ENCODE peak calls at places on chromosomes 1 and 21, in five cellular contexts. W is stomach; S is stimulated activated CD4-positive, alpha-beta T cell treated with anti-CD3 and anti-CD28 coated beads, TNF-alpha, amount 100 ng/mL, for 4 hours; T is endothelial cell; N is stimulated activated CD8-positive, alpha-beta memory T cell treated with anti-CD3 and anti-CD28 coated beads, Interleukin-15, amount 100 ng/mL, for 1 hour. E is an unnamed sample.

GRCh38 chr1:39250460-39251240 is 46.2 kb downstream of the MACF1 start:
- DNase-seq in N (no peak), W (no peak), T (no peak), S (no peak), E (no peak)

GRCh38 chr1:54407201-54407956 is 1.2 kb upstream of the SSBP3 start:
- DNase-seq in T (peak), W (peak), S (no peak), N (peak), E (no peak)

GRCh38 chr1:200081151-200081981 is 53.9 kb downstream of the NR5A2 start:
- DNase-seq in T (no peak), S (no peak), W (no peak), N (no peak), E (no peak)

GRCh38 chr1:210568631-210569030 is 239.9 kb downstream of the HHAT start:
- DNase-seq in T (no peak), N (no peak), W (no peak), S (no peak), E (no peak)

GRCh38 chr1:52727114-52727586 is 897 bp downstream of the ZYG11B start:
- DNase-seq in T (peak), S (no peak), N (no peak), W (no peak), E (no peak)

GRCh38 chr1:221457706-221458429 is 284.0 kb downstream of the DUSP10 start:
- DNase-seq in S (no peak), N (no peak), W (no peak), T (no peak), E (no peak)

GRCh38 chr1:55848906-55849305 is 633.7 kb upstream of the USP24 start:
- DNase-seq in W (no peak), S (no peak), N (no peak), T (peak), E (no peak)

GRCh38 chr1:175539986-175540385 is 203.4 kb downstream of the TNR start:
- DNase-seq in T (no peak), W (no peak), S (no peak), N (no peak), E (no peak)

GRCh38 chr1:152107984-152108898 is 7.0 kb downstream of the TCHH start:
- DNase-seq in S (peak), W (no peak), T (peak), N (no peak), E (no peak)

GRCh38 chr1:182889997-182890396 is 50.9 kb downstream of the DHX9 start:
- DNase-seq in N (no peak), T (no peak), W (no peak), S (no peak), E (no peak)

GRCh38 chr1:197065549-197065948 is 1.5 kb downstream of the F13B start:
- DNase-seq in S (no peak), W (no peak), T (no peak), N (no peak), E (no peak)

GRCh38 chr1:200895448-200895799 is 724 bp downstream of the INAVA start:
- DNase-seq in T (no peak), W (no peak), N (no peak), S (no peak), E (no peak)

GRCh38 chr1:12231276-12231595 is 1.4 kb downstream of the VPS13D start:
- DNase-seq in N (no peak), S (no peak), T (no peak), W (no peak), E (no peak)

GRCh38 chr21:35529141-35529863 is 480.2 kb upstream of the RUNX1 start:
- DNase-seq in W (no peak), S (no peak), T (no peak), N (no peak), E (no peak)

GRCh38 chr1:246934777-246935176 is 3.0 kb upstream of the AHCTF1 start:
- DNase-seq in T (no peak), N (no peak), W (no peak), S (no peak), E (no peak)

GRCh38 chr21:26593800-26594199 is 20.7 kb upstream of the CYYR1 start:
- DNase-seq in S (no peak), T (no peak), W (no peak), N (no peak), E (no peak)

GRCh38 chr1:97252925-97253324 is 531.3 kb downstream of the PTBP2 start:
- DNase-seq in W (no peak), S (no peak), N (no peak), T (no peak), E (no peak)